ENCODE peak calls at places on chromosome 18, in ten cellular contexts. Z, N, L, T, I, C, X, K, Q and S are unnamed samples.

GRCh38 chr18:55858661-55859111 is 270.7 kb upstream of the TCF4 start:
- DNase-seq in Z (no peak), N (no peak), L (no peak), T (no peak), I (no peak), C (no peak), X (no peak), K (no peak), Q (no peak), S (no peak)

GRCh38 chr18:73891572-73892421 is 255.8 kb downstream of the FBXO15 start:
- DNase-seq in Z (no peak), N (no peak), L (no peak), T (no peak), I (no peak), C (peak), X (no peak), K (no peak), Q (no peak), S (no peak)

GRCh38 chr18:37565985-37566478 is 434 bp upstream of the CELF4 start:
- DNase-seq in Z (no peak), N (no peak), L (peak), T (peak), I (peak), C (peak), X (no peak), K (peak), Q (peak), S (peak)

GRCh38 chr18:463442-464310 is 36.8 kb downstream of the COLEC12 start:
- DNase-seq in Z (no peak), N (no peak), L (no peak), T (no peak), I (no peak), C (peak), X (no peak), K (peak), Q (no peak), S (no peak)

GRCh38 chr18:76572517-76573247 is 77.6 kb upstream of the ZNF516 start:
- DNase-seq in Z (no peak), N (peak), L (no peak), T (no peak), I (no peak), C (no peak), X (no peak), K (no peak), Q (no peak), S (no peak)

GRCh38 chr18:26549486-26550435 is 1.4 kb upstream of the KCTD1 start:
- DNase-seq in Z (no peak), N (peak), L (peak), T (peak), I (peak), C (peak), X (peak), K (peak), Q (peak), S (peak)

GRCh38 chr18:30177056-30177455 is 865.5 kb downstream of the DSC3 start:
- DNase-seq in Z (no peak), N (no peak), L (no peak), T (no peak), I (peak), C (no peak), X (no peak), K (no peak), Q (no peak), S (peak)

GRCh38 chr18:13543144-13543543 is 183.2 kb downstream of the FAM210A start:
- DNase-seq in Z (no peak), N (no peak), L (no peak), T (no peak), I (no peak), C (no peak), X (no peak), K (no peak), Q (no peak), S (no peak)

GRCh38 chr18:24499814-24500601 is 39.6 kb downstream of the HRH4 start:
- DNase-seq in Z (no peak), N (no peak), L (no peak), T (no peak), I (no peak), C (peak), X (no peak), K (peak), Q (no peak), S (no peak)

GRCh38 chr18:8995096-8995495 is 107.4 kb upstream of the NDUFV2 start:
- DNase-seq in Z (no peak), N (no peak), L (no peak), T (no peak), I (no peak), C (no peak), X (no peak), K (no peak), Q (no peak), S (no peak)

GRCh38 chr18:6281874-6282273 is 132.8 kb downstream of the L3MBTL4 start:
- DNase-seq in Z (no peak), N (no peak), L (no peak), T (no peak), I (no peak), C (no peak), X (no peak), K (no peak), Q (no peak), S (no peak)

GRCh38 chr18:48539406-48540328 is 836 bp downstream of the CTIF start:
- DNase-seq in Z (no peak), N (no peak), L (peak), T (peak), I (peak), C (peak), X (peak), K (peak), Q (peak), S (peak)

GRCh38 chr18:70258243-70258642 is 30.6 kb upstream of the SOCS6 start:
- DNase-seq in Z (no peak), N (no peak), L (no peak), T (no peak), I (no peak), C (no peak), X (no peak), K (no peak), Q (no peak), S (no peak)

GRCh38 chr18:60861575-60861974 is 471.7 kb upstream of the CDH20 start:
- DNase-seq in Z (no peak), N (no peak), L (no peak), T (no peak), I (no peak), C (no peak), X (no peak), K (no peak), Q (no peak), S (no peak)

GRCh38 chr18:46408334-46408987 is 248.6 kb downstream of the LOXHD1 start:
- DNase-seq in Z (no peak), N (peak), L (no peak), T (no peak), I (no peak), C (no peak), X (no peak), K (no peak), Q (no peak), S (no peak)

GRCh38 chr18:58255701-58256311 is 211.8 kb downstream of the NEDD4L start:
- DNase-seq in Z (no peak), N (no peak), L (no peak), T (no peak), I (no peak), C (no peak), X (no peak), K (no peak), Q (peak), S (no peak)

GRCh38 chr18:8944871-8945245 is 157.6 kb upstream of the NDUFV2 start:
- DNase-seq in Z (no peak), N (peak), L (no peak), T (no peak), I (no peak), C (no peak), X (no peak), K (no peak), Q (no peak), S (no peak)

GRCh38 chr18:7618821-7619410 is 51.8 kb downstream of the PTPRM start:
- DNase-seq in Z (no peak), N (no peak), L (no peak), T (no peak), I (no peak), C (no peak), X (no peak), K (no peak), Q (no peak), S (no peak)

GRCh38 chr18:77857926-77858325 is 608.3 kb downstream of the GALR1 start:
- DNase-seq in Z (no peak), N (no peak), L (no peak), T (no peak), I (no peak), C (no peak), X (no peak), K (no peak), Q (no peak), S (no peak)

GRCh38 chr18:68148862-68149261 is 566.0 kb downstream of the TMX3 start:
- DNase-seq in Z (no peak), N (no peak), L (no peak), T (no peak), I (no peak), C (no peak), X (no peak), K (no peak), Q (no peak), S (no peak)

GRCh38 chr18:68150976-68151375 is 563.9 kb downstream of the TMX3 start:
- DNase-seq in Z (no peak), N (no peak), L (no peak), T (no peak), I (peak), C (no peak), X (no peak), K (no peak), Q (no peak), S (peak)

GRCh38 chr18:68147728-68148127 is 567.2 kb downstream of the TMX3 start:
- DNase-seq in Z (no peak), N (no peak), L (no peak), T (no peak), I (no peak), C (no peak), X (no peak), K (peak), Q (no peak), S (peak)

DNA sequence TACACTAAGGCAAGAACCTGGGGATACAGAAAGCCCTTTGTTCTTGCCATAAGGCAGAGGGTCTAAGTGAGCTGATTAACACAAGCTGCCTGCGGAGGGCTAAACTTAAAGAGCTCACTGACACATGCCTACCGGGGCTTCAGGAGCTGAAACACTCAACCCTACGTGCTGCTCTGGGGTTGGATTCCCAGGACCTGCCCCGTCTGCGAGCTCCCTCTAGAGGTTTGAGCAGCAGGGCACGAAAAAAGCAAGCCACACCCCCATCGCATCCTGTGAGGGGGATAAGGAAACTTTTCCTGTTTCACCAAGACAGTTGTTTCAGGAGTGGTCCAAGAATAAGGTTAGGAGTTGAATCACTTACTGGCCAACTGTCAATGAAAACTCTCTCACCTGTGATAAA is 562.1 kb downstream of the TMX3 start:
- DNase-seq in Z (no peak), N (no peak), L (no peak), T (no peak), I (no peak), C (no peak), X (no peak), K (no peak), Q (no peak), S (no peak)
- TF ChIP-seq CTCF in Z (no peak), N (no peak), L (no peak), T (no peak), I (no peak), C (no peak), X (no peak), K (no peak), Q (no peak), S (no peak)

GRCh38 chr18:35185771-35186170 is 55.1 kb upstream of the ZNF397 start:
- DNase-seq in Z (no peak), N (no peak), L (no peak), T (no peak), I (no peak), C (peak), X (no peak), K (no peak), Q (no peak), S (no peak)
- TF ChIP-seq CTCF in Z (peak), N (no peak), L (peak), T (no peak), I (no peak), C (no peak), X (no peak), K (no peak), Q (no peak), S (no peak)

GRCh38 chr18:35588995-35589394 is 7.5 kb downstream of the GALNT1 start:
- DNase-seq in Z (no peak), N (peak), L (no peak), T (no peak), I (no peak), C (no peak), X (no peak), K (no peak), Q (no peak), S (no peak)
- TF ChIP-seq CTCF in Z (no peak), N (peak), L (no peak), T (peak), I (no peak), C (no peak), X (no peak), K (no peak), Q (no peak), S (no peak)

GRCh38 chr18:79068946-79069791 is at the start of gene ATP9B:
- DNase-seq in Z (peak), N (peak), L (peak), T (peak), I (peak), C (peak), X (peak), K (peak), Q (peak), S (peak)
- TF ChIP-seq CTCF in Z (no peak), N (no peak), L (peak), T (no peak), I (no peak), C (no peak), X (peak), K (no peak), Q (no peak), S (no peak)

GRCh38 chr18:44320619-44321460 is 359.8 kb upstream of the SETBP1 start:
- DNase-seq in Z (no peak), N (no peak), L (no peak), T (no peak), I (no peak), C (no peak), X (no peak), K (no peak), Q (no peak), S (no peak)
- TF ChIP-seq CTCF in Z (no peak), N (no peak), L (no peak), T (no peak), I (no peak), C (no peak), X (no peak), K (no peak), Q (no peak), S (no peak)

DNA sequence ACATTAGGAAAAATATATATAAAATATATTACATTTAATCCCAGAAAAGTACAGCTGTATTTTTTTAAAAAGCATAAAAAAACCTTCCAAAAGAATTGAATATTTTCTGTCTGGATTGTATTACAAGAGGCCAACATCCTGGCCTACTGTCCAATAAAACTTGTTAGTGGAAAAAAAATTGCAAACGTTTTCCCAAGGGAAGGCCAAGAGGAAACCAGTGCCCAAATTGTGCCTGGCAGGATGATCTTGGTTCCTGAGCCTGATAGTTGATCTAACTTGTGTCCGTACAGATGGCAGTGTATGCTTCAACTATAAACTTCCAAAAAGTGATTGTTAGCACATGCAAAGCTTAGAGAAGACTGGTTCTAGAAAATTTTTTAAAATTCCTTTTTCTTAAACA is 90.6 kb upstream of the LPIN2 start:
- DNase-seq in Z (no peak), N (no peak), L (no peak), T (peak), I (no peak), C (peak), X (no peak), K (no peak), Q (no peak), S (no peak)
- TF ChIP-seq CTCF in Z (no peak), N (no peak), L (no peak), T (no peak), I (no peak), C (no peak), X (no peak), K (no peak), Q (no peak), S (no peak)

GRCh38 chr18:79657342-79657996 is 22.1 kb upstream of the CTDP1 start:
- DNase-seq in Z (no peak), N (no peak), L (no peak), T (no peak), I (peak), C (no peak), X (no peak), K (no peak), Q (no peak), S (no peak)
- TF ChIP-seq CTCF in Z (no peak), N (no peak), L (no peak), T (no peak), I (no peak), C (no peak), X (no peak), K (no peak), Q (no peak), S (peak)

DNA sequence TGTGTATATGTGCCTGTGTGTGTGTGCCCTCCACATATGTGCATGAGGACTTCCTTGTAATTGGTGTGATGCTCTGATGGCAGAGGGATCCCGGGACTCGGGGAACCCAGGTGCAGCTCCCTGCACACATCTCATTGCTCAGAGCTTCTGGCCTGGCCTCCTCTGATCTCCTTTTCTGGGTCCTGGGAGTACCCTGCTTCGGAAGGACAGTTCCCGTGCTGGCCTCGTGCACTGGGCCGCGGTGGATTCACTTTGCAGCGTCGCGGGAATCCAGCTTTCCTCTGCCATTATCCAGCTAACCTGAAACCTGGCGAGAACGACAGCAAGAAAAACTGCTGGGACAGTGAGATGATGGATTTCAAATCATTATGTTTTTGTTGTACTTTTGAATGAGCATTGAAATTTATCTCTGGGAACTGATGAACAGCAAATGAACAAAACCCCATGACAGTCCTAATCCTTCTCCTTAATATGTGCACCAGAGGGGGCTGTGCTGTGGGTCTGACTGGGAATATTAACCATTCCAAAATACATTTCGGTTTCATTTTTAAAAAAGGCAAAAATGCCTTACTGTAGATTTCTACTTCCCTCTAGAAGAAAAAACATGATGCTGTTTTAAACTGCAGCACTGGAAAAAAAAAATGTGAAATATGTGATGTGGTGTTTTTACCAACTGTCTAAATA is 78.2 kb downstream of the PTGR3 start:
- DNase-seq in Z (no peak), N (no peak), L (no peak), T (no peak), I (no peak), C (peak), X (no peak), K (peak), Q (no peak), S (no peak)
- TF ChIP-seq CTCF in Z (no peak), N (no peak), L (peak), T (no peak), I (no peak), C (peak), X (no peak), K (peak), Q (no peak), S (no peak)